ENCODE peak calls at places on chromosome 17, in five cellular contexts. W, C, J, F and K are unnamed samples.

GRCh38 chr17:59763861-59764260 is 56.4 kb downstream of the VMP1 start:
- DNase-seq in W (peak), C (peak), J (no peak), F (no peak), K (no peak)

GRCh38 chr17:69287168-69287567 is 39.8 kb downstream of the ABCA5 start:
- DNase-seq in W (peak), C (no peak), J (no peak), F (no peak), K (no peak)

GRCh38 chr17:32269377-32269776 is 3.7 kb downstream of the RHBDL3 start:
- DNase-seq in W (no peak), C (no peak), J (peak), F (peak), K (peak)

GRCh38 chr17:8256691-8257090 is 7.6 kb downstream of the PFAS start:
- DNase-seq in W (no peak), C (no peak), J (no peak), F (no peak), K (no peak)

GRCh38 chr17:81825841-81826471 is 7.1 kb downstream of the MCRIP1 start:
- DNase-seq in W (no peak), C (no peak), J (no peak), F (no peak), K (no peak)

GRCh38 chr17:83180996-83181481 is 101.6 kb downstream of the METRNL start:
- DNase-seq in W (no peak), C (no peak), J (no peak), F (peak), K (no peak)

GRCh38 chr17:9974460-9975381 is 69.7 kb upstream of the RCVRN start:
- DNase-seq in W (no peak), C (no peak), J (no peak), F (no peak), K (no peak)

GRCh38 chr17:82563318-82563717 is 43.8 kb downstream of the FOXK2 start:
- DNase-seq in W (no peak), C (no peak), J (no peak), F (peak), K (no peak)

GRCh38 chr17:19410875-19411291 is at the start of gene RNF112:
- DNase-seq in W (peak), C (peak), J (peak), F (peak), K (no peak)

GRCh38 chr17:81487487-81488275 is 24.9 kb downstream of the ACTG1 start:
- DNase-seq in W (peak), C (peak), J (peak), F (peak), K (peak)

GRCh38 chr17:74645010-74645409 is 21.5 kb upstream of the CD300E start:
- DNase-seq in W (no peak), C (no peak), J (no peak), F (no peak), K (no peak)

GRCh38 chr17:75102385-75102821 is 7.4 kb upstream of the ARMC7 start:
- DNase-seq in W (no peak), C (no peak), J (no peak), F (no peak), K (no peak)

GRCh38 chr17:2056221-2057129 is 1.6 kb downstream of the HIC1 start:
- DNase-seq in W (peak), C (no peak), J (peak), F (peak), K (peak)

GRCh38 chr17:61260061-61260797 is 139.4 kb upstream of the TBX2 start:
- DNase-seq in W (peak), C (peak), J (no peak), F (no peak), K (no peak)

GRCh38 chr17:63911657-63912100 is 621 bp upstream of the CSHL1 start:
- DNase-seq in W (peak), C (no peak), J (no peak), F (peak), K (no peak)

GRCh38 chr17:45700171-45701090 is 83.7 kb upstream of the CRHR1 start:
- DNase-seq in W (no peak), C (no peak), J (no peak), F (no peak), K (no peak)

GRCh38 chr17:40022961-40023541 is 7.8 kb downstream of the CSF3 start:
- DNase-seq in W (no peak), C (no peak), J (no peak), F (peak), K (no peak)

GRCh38 chr17:36534117-36534880 is at the start of gene MYO19:
- DNase-seq in W (peak), C (peak), J (peak), F (peak), K (peak)

GRCh38 chr17:69223809-69224208 is 4.8 kb downstream of the ABCA10 start:
- DNase-seq in W (peak), C (peak), J (no peak), F (no peak), K (no peak)

GRCh38 chr17:22411185-22411784 is 719.0 kb downstream of the KCNJ18 start:
- DNase-seq in W (no peak), C (no peak), J (no peak), F (no peak), K (no peak)

GRCh38 chr17:35568561-35568960 is 7.9 kb upstream of the SLFN14 start:
- DNase-seq in W (peak), C (peak), J (no peak), F (peak), K (no peak)

GRCh38 chr17:45228985-45229517 is 7.4 kb downstream of the FMNL1 start:
- DNase-seq in W (peak), C (peak), J (peak), F (peak), K (peak)

GRCh38 chr17:14019186-14019956 is 49.9 kb upstream of the COX10 start:
- DNase-seq in W (peak), C (peak), J (no peak), F (peak), K (no peak)

DNA sequence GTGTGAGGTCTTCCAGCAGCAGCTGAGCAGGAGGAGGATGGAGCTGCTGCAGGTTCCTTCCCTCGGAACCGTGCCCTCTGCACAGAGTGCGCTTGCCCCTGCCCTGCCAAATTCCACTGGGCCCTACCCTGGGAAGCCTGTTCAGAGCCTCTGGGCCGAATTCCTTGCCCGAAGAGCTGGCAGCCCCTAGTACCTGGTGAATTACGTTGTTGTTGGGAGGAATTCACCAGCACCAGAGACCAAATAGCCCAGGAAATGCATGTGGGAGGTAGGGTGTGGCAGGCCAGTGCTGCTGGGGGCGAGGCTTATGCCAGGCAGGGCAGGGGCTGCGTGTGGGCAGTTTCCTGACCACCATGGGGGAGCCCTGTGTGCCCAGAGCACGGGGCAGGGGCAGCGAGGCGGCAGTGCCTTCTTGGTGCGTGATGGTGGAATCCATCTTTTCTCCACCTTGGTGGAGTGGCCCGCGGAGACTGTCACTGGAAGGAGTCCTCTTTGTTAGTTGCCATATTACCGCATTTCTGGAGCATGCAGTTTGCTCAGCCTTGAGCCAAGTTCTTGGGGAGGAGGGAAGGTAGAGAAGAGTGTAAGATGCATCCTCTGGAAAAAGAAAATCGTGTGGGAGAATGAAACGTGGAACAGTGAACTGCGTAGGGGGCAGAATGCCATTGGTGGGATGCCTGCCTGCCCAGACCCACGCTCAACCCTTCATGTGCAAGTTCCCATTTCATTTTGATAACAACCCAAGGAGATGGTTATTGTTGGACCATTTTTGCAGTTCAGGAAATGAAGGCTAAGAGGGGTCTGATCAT is 2.3 kb downstream of the MRC2 start:
- DNase-seq in W (peak), C (no peak), J (no peak), F (peak), K (no peak)
- H3K4me3 ChIP-seq in W (peak), C (peak), J (no peak), F (peak), K (no peak)

GRCh38 chr17:50033316-50033715 is 22.6 kb upstream of the ITGA3 start:
- DNase-seq in W (peak), C (no peak), J (no peak), F (no peak), K (no peak)
- H3K4me3 ChIP-seq in W (no peak), C (no peak), J (no peak), F (peak), K (no peak)

GRCh38 chr17:78923660-78924453 is 1.3 kb downstream of the TIMP2 start:
- DNase-seq in W (no peak), C (no peak), J (peak), F (peak), K (peak)
- H3K4me3 ChIP-seq in W (peak), C (peak), J (peak), F (peak), K (peak)

DNA sequence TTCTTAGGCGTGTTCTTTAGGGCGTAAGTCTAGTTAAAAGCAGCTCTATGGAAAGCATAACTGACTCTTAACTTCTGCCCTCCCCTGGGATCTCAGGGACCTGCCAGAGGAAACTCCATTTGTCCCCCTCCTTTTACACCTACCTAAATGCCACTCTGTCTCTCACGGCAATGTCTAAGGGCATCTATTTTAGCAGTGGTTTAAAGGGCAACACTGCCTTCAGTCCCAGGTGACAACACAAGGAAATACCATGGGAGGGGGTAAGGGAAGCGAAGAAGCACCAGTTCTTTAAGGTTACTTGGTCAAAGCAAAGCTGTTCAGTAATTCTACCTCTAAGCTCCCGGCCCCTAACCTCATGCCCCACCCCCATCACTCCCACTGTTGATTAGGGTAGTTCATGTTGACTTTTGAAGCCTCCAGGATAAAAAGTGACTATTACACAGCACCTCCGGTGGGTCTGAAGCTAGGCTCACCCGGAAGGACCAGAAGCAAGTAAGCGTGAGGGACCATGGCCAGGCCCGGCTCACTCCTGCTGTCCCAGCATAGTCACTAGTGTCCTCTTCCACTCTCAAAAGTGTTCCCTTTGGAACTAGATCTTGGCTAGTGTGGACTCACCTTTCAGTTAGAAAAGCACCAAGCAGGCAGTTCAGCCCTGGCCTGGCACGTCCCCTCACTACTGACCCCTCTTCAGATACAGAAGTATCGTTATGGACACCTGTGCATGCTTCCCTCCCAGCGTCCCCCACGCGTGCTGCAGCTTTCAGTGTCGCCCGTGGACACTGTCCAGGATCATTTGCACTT is 47.0 kb downstream of the CYTH1 start:
- DNase-seq in W (no peak), C (no peak), J (no peak), F (no peak), K (peak)
- H3K4me3 ChIP-seq in W (peak), C (no peak), J (peak), F (peak), K (peak)

GRCh38 chr17:17044846-17045561 is 2.7 kb downstream of the MPRIP start:
- DNase-seq in W (peak), C (peak), J (peak), F (peak), K (peak)
- H3K4me3 ChIP-seq in W (peak), C (peak), J (peak), F (peak), K (peak)